ENCODE peak calls at places on chromosomes 6 and 20, in six cellular contexts. One of them, this sample, is unnamed.

GRCh38 chr20:39660965-39661364 is 698.8 kb downstream of the DHX35 start:
- DNase-seq in lower leg skin: no peak
- DNase-seq in CD4-positive, CD25-positive, alpha-beta regulatory T cell: no peak
- DNase-seq in cardiac muscle cell: no peak
- DNase-seq in tibial nerve: no peak
- DNase-seq in CD4-positive, alpha-beta memory T cell: no peak
- DNase-seq in this sample: no peak

GRCh38 chr6:39171489-39172376 is 56.7 kb upstream of the SAYSD1 start:
- DNase-seq in cardiac muscle cell: no peak
- DNase-seq in CD4-positive, CD25-positive, alpha-beta regulatory T cell: no peak
- DNase-seq in lower leg skin: no peak
- DNase-seq in CD4-positive, alpha-beta memory T cell: no peak
- DNase-seq in tibial nerve: no peak
- DNase-seq in this sample: no peak

GRCh38 chr6:151379933-151380847 is 11.2 kb downstream of the ZBTB2 start:
- DNase-seq in cardiac muscle cell: no peak
- DNase-seq in lower leg skin: no peak
- DNase-seq in CD4-positive, alpha-beta memory T cell: peak
- DNase-seq in CD4-positive, CD25-positive, alpha-beta regulatory T cell: no peak
- DNase-seq in tibial nerve: no peak
- DNase-seq in this sample: no peak

GRCh38 chr20:62025394-62025793 is 40.3 kb downstream of the TAF4 start:
- DNase-seq in lower leg skin: no peak
- DNase-seq in tibial nerve: no peak
- DNase-seq in CD4-positive, CD25-positive, alpha-beta regulatory T cell: no peak
- DNase-seq in CD4-positive, alpha-beta memory T cell: no peak
- DNase-seq in cardiac muscle cell: no peak
- DNase-seq in this sample: no peak

GRCh38 chr6:113848280-113848679 is 8.9 kb upstream of the MARCKS start:
- DNase-seq in cardiac muscle cell: no peak
- DNase-seq in tibial nerve: no peak
- DNase-seq in CD4-positive, alpha-beta memory T cell: no peak
- DNase-seq in CD4-positive, CD25-positive, alpha-beta regulatory T cell: no peak
- DNase-seq in lower leg skin: no peak
- DNase-seq in this sample: no peak

GRCh38 chr6:163572612-163573011 is 158.1 kb downstream of the QKI start:
- DNase-seq in CD4-positive, alpha-beta memory T cell: no peak
- DNase-seq in tibial nerve: no peak
- DNase-seq in CD4-positive, CD25-positive, alpha-beta regulatory T cell: no peak
- DNase-seq in lower leg skin: no peak
- DNase-seq in cardiac muscle cell: no peak
- DNase-seq in this sample: no peak

GRCh38 chr6:141809901-141810300 is 322.8 kb upstream of the GJE1 start:
- DNase-seq in CD4-positive, alpha-beta memory T cell: no peak
- DNase-seq in CD4-positive, CD25-positive, alpha-beta regulatory T cell: no peak
- DNase-seq in tibial nerve: no peak
- DNase-seq in lower leg skin: no peak
- DNase-seq in cardiac muscle cell: no peak
- DNase-seq in this sample: no peak

GRCh38 chr6:139402935-139403386 is 28.5 kb upstream of the CITED2 start:
- DNase-seq in CD4-positive, CD25-positive, alpha-beta regulatory T cell: no peak
- DNase-seq in tibial nerve: no peak
- DNase-seq in cardiac muscle cell: peak
- DNase-seq in lower leg skin: peak
- DNase-seq in CD4-positive, alpha-beta memory T cell: no peak
- DNase-seq in this sample: no peak

GRCh38 chr6:127972815-127973214 is 72.0 kb upstream of the THEMIS start:
- DNase-seq in tibial nerve: no peak
- DNase-seq in lower leg skin: no peak
- DNase-seq in CD4-positive, CD25-positive, alpha-beta regulatory T cell: no peak
- DNase-seq in cardiac muscle cell: no peak
- DNase-seq in CD4-positive, alpha-beta memory T cell: no peak
- DNase-seq in this sample: no peak

GRCh38 chr6:25934181-25934580 is 3.7 kb upstream of the SLC17A2 start:
- DNase-seq in tibial nerve: no peak
- DNase-seq in CD4-positive, alpha-beta memory T cell: no peak
- DNase-seq in lower leg skin: no peak
- DNase-seq in CD4-positive, CD25-positive, alpha-beta regulatory T cell: no peak
- DNase-seq in cardiac muscle cell: no peak
- DNase-seq in this sample: no peak

GRCh38 chr20:53773792-53774371 is 180.2 kb upstream of the ZNF217 start:
- DNase-seq in tibial nerve: no peak
- DNase-seq in CD4-positive, alpha-beta memory T cell: no peak
- DNase-seq in CD4-positive, CD25-positive, alpha-beta regulatory T cell: no peak
- DNase-seq in cardiac muscle cell: no peak
- DNase-seq in lower leg skin: no peak
- DNase-seq in this sample: no peak

GRCh38 chr20:53776858-53777257 is 183.2 kb upstream of the ZNF217 start:
- DNase-seq in lower leg skin: no peak
- DNase-seq in CD4-positive, alpha-beta memory T cell: no peak
- DNase-seq in tibial nerve: no peak
- DNase-seq in CD4-positive, CD25-positive, alpha-beta regulatory T cell: no peak
- DNase-seq in cardiac muscle cell: no peak
- DNase-seq in this sample: no peak

GRCh38 chr20:53778736-53779135 is 185.1 kb upstream of the ZNF217 start:
- DNase-seq in lower leg skin: no peak
- DNase-seq in CD4-positive, CD25-positive, alpha-beta regulatory T cell: no peak
- DNase-seq in cardiac muscle cell: no peak
- DNase-seq in tibial nerve: no peak
- DNase-seq in CD4-positive, alpha-beta memory T cell: no peak
- DNase-seq in this sample: no peak

GRCh38 chr20:53778041-53778516 is 184.4 kb upstream of the ZNF217 start:
- DNase-seq in tibial nerve: no peak
- DNase-seq in lower leg skin: peak
- DNase-seq in CD4-positive, alpha-beta memory T cell: no peak
- DNase-seq in cardiac muscle cell: no peak
- DNase-seq in CD4-positive, CD25-positive, alpha-beta regulatory T cell: no peak
- DNase-seq in this sample: no peak

DNA sequence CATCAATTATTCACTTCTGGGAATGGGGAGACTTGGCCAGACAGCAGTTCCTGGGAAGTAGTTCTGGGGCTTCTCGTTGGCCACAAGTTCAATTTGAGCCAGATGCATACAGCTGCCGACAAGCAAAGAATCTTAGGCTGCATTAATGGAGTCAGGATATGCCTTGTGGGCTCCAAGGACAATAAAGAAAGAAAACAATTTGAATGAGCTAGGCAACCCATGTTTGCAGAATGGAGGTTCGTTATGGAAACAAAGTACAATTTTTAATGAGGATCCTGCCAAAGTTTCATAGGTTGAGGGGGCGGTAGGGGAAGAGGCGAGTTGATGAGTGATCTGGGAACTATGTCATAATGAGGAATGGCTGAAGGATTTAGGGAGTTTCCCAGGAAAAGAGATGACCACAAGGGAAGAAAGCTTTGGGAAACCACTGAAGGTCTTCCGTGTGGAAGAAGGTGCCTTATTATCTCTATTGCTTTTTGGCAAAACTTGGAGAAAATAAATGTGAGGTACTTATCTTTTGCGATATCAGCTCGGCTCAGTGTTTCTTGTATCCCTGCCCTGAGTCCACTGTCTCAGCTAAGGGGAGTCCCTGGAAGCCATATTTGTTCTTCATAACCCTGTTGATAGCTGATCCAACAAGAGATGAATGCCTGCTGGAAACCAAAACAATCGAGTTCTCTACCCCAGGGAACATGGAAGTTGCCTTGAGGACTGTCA is 181.0 kb upstream of the ZNF217 start:
- DNase-seq in CD4-positive, alpha-beta memory T cell: no peak
- DNase-seq in tibial nerve: no peak
- DNase-seq in CD4-positive, CD25-positive, alpha-beta regulatory T cell: no peak
- DNase-seq in lower leg skin: no peak
- DNase-seq in cardiac muscle cell: no peak
- DNase-seq in this sample: no peak
- H3K4me3 ChIP-seq in CD4-positive, alpha-beta memory T cell: no peak
- H3K4me3 ChIP-seq in tibial nerve: no peak
- H3K4me3 ChIP-seq in CD4-positive, CD25-positive, alpha-beta regulatory T cell: no peak
- H3K4me3 ChIP-seq in lower leg skin: no peak
- H3K4me3 ChIP-seq in cardiac muscle cell: no peak
- H3K4me3 ChIP-seq in this sample: no peak

GRCh38 chr20:22464312-22465003 is 119.9 kb downstream of the FOXA2 start:
- DNase-seq in CD4-positive, alpha-beta memory T cell: no peak
- DNase-seq in CD4-positive, CD25-positive, alpha-beta regulatory T cell: no peak
- DNase-seq in cardiac muscle cell: no peak
- DNase-seq in tibial nerve: no peak
- DNase-seq in lower leg skin: no peak
- DNase-seq in this sample: no peak

GRCh38 chr20:22462975-22463914 is 121.1 kb downstream of the FOXA2 start:
- DNase-seq in CD4-positive, alpha-beta memory T cell: no peak
- DNase-seq in lower leg skin: no peak
- DNase-seq in CD4-positive, CD25-positive, alpha-beta regulatory T cell: no peak
- DNase-seq in tibial nerve: no peak
- DNase-seq in cardiac muscle cell: no peak
- DNase-seq in this sample: no peak

GRCh38 chr20:22470620-22471026 is 113.7 kb downstream of the FOXA2 start:
- DNase-seq in CD4-positive, CD25-positive, alpha-beta regulatory T cell: no peak
- DNase-seq in lower leg skin: no peak
- DNase-seq in tibial nerve: no peak
- DNase-seq in CD4-positive, alpha-beta memory T cell: no peak
- DNase-seq in cardiac muscle cell: no peak
- DNase-seq in this sample: no peak

GRCh38 chr20:22466447-22467171 is 117.8 kb downstream of the FOXA2 start:
- DNase-seq in lower leg skin: no peak
- DNase-seq in tibial nerve: no peak
- DNase-seq in CD4-positive, CD25-positive, alpha-beta regulatory T cell: no peak
- DNase-seq in CD4-positive, alpha-beta memory T cell: no peak
- DNase-seq in cardiac muscle cell: no peak
- DNase-seq in this sample: no peak

DNA sequence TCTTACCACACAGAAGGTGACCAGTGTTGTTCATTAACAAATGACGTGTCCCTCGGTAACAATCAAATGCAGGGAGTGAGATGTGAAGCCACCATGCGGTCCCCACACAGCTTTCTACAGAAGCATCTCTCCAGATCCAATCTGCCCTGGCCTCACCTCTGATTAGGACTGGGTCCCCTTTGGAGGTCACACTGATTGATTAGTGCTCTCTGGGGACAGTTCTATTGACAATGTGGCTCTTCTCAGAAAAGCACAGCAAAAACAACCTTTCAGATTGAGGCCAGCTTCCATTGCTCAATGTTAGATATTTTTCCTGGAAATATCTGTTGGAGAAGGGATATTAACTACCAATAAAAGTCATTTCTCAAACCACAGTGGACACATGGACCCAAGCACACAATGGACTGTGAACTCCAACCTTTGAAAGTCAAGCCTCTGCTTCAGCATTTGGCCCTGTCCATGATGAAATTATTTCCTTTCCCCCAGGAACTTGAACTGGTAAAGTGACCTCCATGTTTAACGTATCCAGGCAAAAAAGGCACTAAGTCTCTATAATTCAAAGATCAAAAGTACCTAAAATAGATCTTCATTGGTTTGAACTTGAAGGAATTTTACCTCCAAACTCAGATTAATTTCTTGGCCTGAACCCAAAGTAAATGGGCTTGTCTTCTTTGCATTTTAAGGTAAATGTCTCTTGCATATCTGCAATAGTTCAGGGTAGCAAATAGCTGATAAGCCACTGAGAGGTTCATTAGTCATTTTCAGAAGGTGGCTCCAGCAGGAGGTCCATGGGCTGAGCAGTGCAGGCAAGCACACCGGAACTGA is 118.5 kb downstream of the FOXA2 start:
- DNase-seq in cardiac muscle cell: no peak
- DNase-seq in lower leg skin: no peak
- DNase-seq in CD4-positive, CD25-positive, alpha-beta regulatory T cell: no peak
- DNase-seq in tibial nerve: no peak
- DNase-seq in CD4-positive, alpha-beta memory T cell: no peak
- DNase-seq in this sample: no peak
- H3K4me3 ChIP-seq in cardiac muscle cell: no peak
- H3K4me3 ChIP-seq in lower leg skin: no peak
- H3K4me3 ChIP-seq in CD4-positive, CD25-positive, alpha-beta regulatory T cell: no peak
- H3K4me3 ChIP-seq in tibial nerve: no peak
- H3K4me3 ChIP-seq in CD4-positive, alpha-beta memory T cell: no peak
- H3K4me3 ChIP-seq in this sample: no peak

GRCh38 chr20:34301587-34302311 is 1.4 kb downstream of the AHCY start:
- DNase-seq in CD4-positive, CD25-positive, alpha-beta regulatory T cell: no peak
- DNase-seq in CD4-positive, alpha-beta memory T cell: no peak
- DNase-seq in cardiac muscle cell: no peak
- DNase-seq in tibial nerve: no peak
- DNase-seq in lower leg skin: no peak
- DNase-seq in this sample: no peak
- H3K4me3 ChIP-seq in CD4-positive, CD25-positive, alpha-beta regulatory T cell: peak
- H3K4me3 ChIP-seq in CD4-positive, alpha-beta memory T cell: no peak
- H3K4me3 ChIP-seq in cardiac muscle cell: peak
- H3K4me3 ChIP-seq in tibial nerve: peak
- H3K4me3 ChIP-seq in lower leg skin: no peak
- H3K4me3 ChIP-seq in this sample: peak

GRCh38 chr6:310671-311070 is 18.4 kb downstream of the DUSP22 start:
- DNase-seq in CD4-positive, alpha-beta memory T cell: no peak
- DNase-seq in lower leg skin: no peak
- DNase-seq in cardiac muscle cell: no peak
- DNase-seq in tibial nerve: no peak
- DNase-seq in CD4-positive, CD25-positive, alpha-beta regulatory T cell: no peak
- DNase-seq in this sample: no peak

GRCh38 chr6:313917-314316 is 21.6 kb downstream of the DUSP22 start:
- DNase-seq in tibial nerve: no peak
- DNase-seq in lower leg skin: no peak
- DNase-seq in CD4-positive, CD25-positive, alpha-beta regulatory T cell: no peak
- DNase-seq in CD4-positive, alpha-beta memory T cell: no peak
- DNase-seq in cardiac muscle cell: no peak
- DNase-seq in this sample: no peak

GRCh38 chr6:311679-312220 is 19.5 kb downstream of the DUSP22 start:
- DNase-seq in tibial nerve: no peak
- DNase-seq in lower leg skin: no peak
- DNase-seq in CD4-positive, alpha-beta memory T cell: no peak
- DNase-seq in cardiac muscle cell: no peak
- DNase-seq in CD4-positive, CD25-positive, alpha-beta regulatory T cell: no peak
- DNase-seq in this sample: no peak

GRCh38 chr6:315226-315625 is 22.9 kb downstream of the DUSP22 start:
- DNase-seq in CD4-positive, alpha-beta memory T cell: no peak
- DNase-seq in CD4-positive, CD25-positive, alpha-beta regulatory T cell: no peak
- DNase-seq in lower leg skin: no peak
- DNase-seq in tibial nerve: no peak
- DNase-seq in cardiac muscle cell: no peak
- DNase-seq in this sample: no peak

DNA sequence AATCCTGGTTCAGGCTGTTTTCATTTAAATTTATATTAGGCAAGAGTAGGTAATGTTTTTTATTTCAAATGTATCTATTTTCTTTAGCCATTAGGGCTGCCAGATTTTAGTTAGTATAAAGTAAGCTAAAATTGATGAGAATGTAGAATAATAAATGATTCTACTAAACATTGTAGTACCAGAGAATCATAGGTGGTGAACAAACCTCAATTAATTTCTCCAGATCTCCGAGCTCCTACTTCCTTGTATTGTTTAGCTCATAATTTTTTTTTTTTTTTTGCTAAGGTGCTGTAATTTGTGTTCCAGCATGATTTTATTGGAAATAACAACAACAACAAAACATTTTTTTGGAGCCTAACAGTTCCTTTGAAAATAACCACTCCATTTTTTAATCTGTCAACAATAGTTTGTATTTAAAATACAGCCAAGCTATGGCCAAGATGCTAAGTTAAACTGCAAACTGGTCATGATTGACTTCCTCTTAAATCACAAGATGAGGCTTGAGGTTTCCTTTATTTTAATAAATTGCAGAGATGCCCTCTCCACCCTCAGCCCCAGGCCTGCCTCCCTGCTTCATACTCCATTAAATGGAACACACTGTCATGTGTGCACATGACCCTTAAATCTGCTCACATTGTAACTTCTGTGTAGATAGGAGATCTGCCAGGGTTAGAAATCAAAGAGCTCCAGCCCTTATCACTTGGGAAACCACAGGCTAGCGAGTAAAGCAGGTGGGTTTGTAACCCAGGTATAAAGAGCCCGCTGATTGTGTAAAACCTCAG is 20.6 kb downstream of the DUSP22 start:
- DNase-seq in CD4-positive, CD25-positive, alpha-beta regulatory T cell: no peak
- DNase-seq in CD4-positive, alpha-beta memory T cell: no peak
- DNase-seq in cardiac muscle cell: no peak
- DNase-seq in tibial nerve: no peak
- DNase-seq in lower leg skin: no peak
- DNase-seq in this sample: no peak
- H3K4me3 ChIP-seq in CD4-positive, CD25-positive, alpha-beta regulatory T cell: peak
- H3K4me3 ChIP-seq in CD4-positive, alpha-beta memory T cell: no peak
- H3K4me3 ChIP-seq in cardiac muscle cell: no peak
- H3K4me3 ChIP-seq in tibial nerve: no peak
- H3K4me3 ChIP-seq in lower leg skin: no peak
- H3K4me3 ChIP-seq in this sample: no peak

This sample was measured in esophagus squamous epithelium.